ENCODE peak calls at places on chromosomes 3 and 15, in nine cellular contexts. Y is H1, D is sigmoid colon, E is K562, Q is GM23338, M is upper lobe of left lung, H is Panc1, G is transverse colon, O is endothelial cell of umbilical vein. L is an unnamed sample. For H3K36me3, the result is how much of the 10 kb centered on the place peaks cover.

GRCh38 chr15:59904450-59904979 is 99.6 kb upstream of the FOXB1 start:
- DNase-seq in Y (no peak), D (no peak), E (no peak), Q (peak), M (no peak), H (no peak), G (no peak), O (no peak), L (no peak)

GRCh38 chr15:70023769-70024491 is 73.8 kb downstream of the TLE3 start:
- DNase-seq in Y (no peak), D (peak), E (no peak), Q (no peak), M (no peak), H (no peak), G (peak), O (no peak), L (peak)

GRCh38 chr15:73518180-73518862 is 75.4 kb downstream of the REC114 start:
- DNase-seq in Y (peak), D (no peak), E (no peak), Q (peak), M (no peak), H (no peak), G (no peak), O (no peak), L (no peak)

GRCh38 chr3:15300318-15301078 is 31.9 kb downstream of the SH3BP5 start:
- DNase-seq in Y (no peak), D (peak), E (no peak), Q (no peak), M (no peak), H (peak), G (no peak), O (peak), L (no peak)

GRCh38 chr3:170792511-170792910 is 77.5 kb downstream of the RPL22L1 start:
- DNase-seq in Y (no peak), D (no peak), E (no peak), Q (no peak), M (no peak), H (no peak), G (no peak), O (peak), L (no peak)

GRCh38 chr15:30065025-30065801 is 17.5 kb upstream of the GOLGA8J start:
- DNase-seq in Y (no peak), D (no peak), E (no peak), Q (no peak), M (no peak), H (no peak), G (no peak), O (no peak), L (no peak)

GRCh38 chr3:133868166-133868565 is 27.5 kb downstream of the RAB6B start:
- DNase-seq in Y (no peak), D (no peak), E (no peak), Q (no peak), M (no peak), H (no peak), G (no peak), O (no peak), L (no peak)

GRCh38 chr3:151835751-151836550 is 22.0 kb downstream of the AADAC start:
- DNase-seq in Y (no peak), D (no peak), E (no peak), Q (peak), M (no peak), H (no peak), G (no peak), O (no peak), L (no peak)

GRCh38 chr3:132006605-132007204 is 28.1 kb downstream of the CPNE4 start:
- DNase-seq in Y (no peak), D (no peak), E (peak), Q (peak), M (no peak), H (peak), G (peak), O (peak), L (no peak)

GRCh38 chr3:72390841-72391240 is 457.4 kb downstream of the SHQ1 start:
- DNase-seq in Y (no peak), D (no peak), E (no peak), Q (peak), M (no peak), H (no peak), G (no peak), O (no peak), L (no peak)

GRCh38 chr3:169137076-169137475 is 526.4 kb downstream of the MECOM start:
- DNase-seq in Y (no peak), D (no peak), E (no peak), Q (no peak), M (no peak), H (no peak), G (no peak), O (peak), L (no peak)

GRCh38 chr3:188978772-188979171 is 193.0 kb upstream of the TPRG1 start:
- DNase-seq in Y (no peak), D (peak), E (no peak), Q (peak), M (no peak), H (no peak), G (no peak), O (no peak), L (peak)

GRCh38 chr15:67063689-67064606 is 1.5 kb upstream of the SMAD3 start:
- DNase-seq in Y (peak), D (no peak), E (peak), Q (peak), M (peak), H (no peak), G (peak), O (no peak), L (no peak)

GRCh38 chr3:53570086-53570485 is 75.7 kb downstream of the CACNA1D start:
- DNase-seq in Y (no peak), D (no peak), E (no peak), Q (peak), M (no peak), H (no peak), G (no peak), O (no peak), L (no peak)

GRCh38 chr3:152205097-152205593 is 63.6 kb upstream of the MBNL1 start:
- DNase-seq in Y (no peak), D (no peak), E (no peak), Q (no peak), M (no peak), H (no peak), G (no peak), O (no peak), L (no peak)

GRCh38 chr15:70584441-70584837 is 178.9 kb downstream of the UACA start:
- DNase-seq in Y (no peak), D (no peak), E (no peak), Q (no peak), M (no peak), H (no peak), G (no peak), O (no peak), L (no peak)

GRCh38 chr15:65675551-65675950 is 53.8 kb downstream of the SLC24A1 start:
- DNase-seq in Y (no peak), D (no peak), E (no peak), Q (no peak), M (no peak), H (no peak), G (no peak), O (no peak), L (no peak)

GRCh38 chr15:85298941-85299340 is 81.5 kb upstream of the AKAP13 start:
- DNase-seq in Y (no peak), D (no peak), E (no peak), Q (no peak), M (no peak), H (no peak), G (no peak), O (no peak), L (no peak)

GRCh38 chr3:195893516-195893915 is 14.8 kb downstream of the TNK2 start:
- DNase-seq in Y (no peak), D (no peak), E (no peak), Q (no peak), M (no peak), H (no peak), G (no peak), O (no peak), L (no peak)

GRCh38 chr3:159825216-159825854 is 163.3 kb upstream of the IL12A start:
- DNase-seq in Y (no peak), D (no peak), E (no peak), Q (no peak), M (no peak), H (no peak), G (no peak), O (no peak), L (no peak)

GRCh38 chr15:31297221-31297879 is 29.3 kb upstream of the KLF13 start:
- DNase-seq in Y (no peak), D (peak), E (no peak), Q (no peak), M (no peak), H (no peak), G (no peak), O (no peak), L (peak)

GRCh38 chr15:53434174-53434678 is 325.2 kb downstream of the WDR72 start:
- DNase-seq in Y (no peak), D (no peak), E (no peak), Q (no peak), M (no peak), H (no peak), G (no peak), O (no peak), L (no peak)

GRCh38 chr3:114527036-114527644 is 233.3 kb downstream of the TIGIT start:
- DNase-seq in Y (no peak), D (no peak), E (no peak), Q (peak), M (no peak), H (no peak), G (no peak), O (peak), L (no peak)

GRCh38 chr3:125513490-125514115 is 6.4 kb downstream of the SNX4 start:
- DNase-seq in Y (no peak), D (no peak), E (no peak), Q (no peak), M (no peak), H (no peak), G (peak), O (no peak), L (no peak)

DNA sequence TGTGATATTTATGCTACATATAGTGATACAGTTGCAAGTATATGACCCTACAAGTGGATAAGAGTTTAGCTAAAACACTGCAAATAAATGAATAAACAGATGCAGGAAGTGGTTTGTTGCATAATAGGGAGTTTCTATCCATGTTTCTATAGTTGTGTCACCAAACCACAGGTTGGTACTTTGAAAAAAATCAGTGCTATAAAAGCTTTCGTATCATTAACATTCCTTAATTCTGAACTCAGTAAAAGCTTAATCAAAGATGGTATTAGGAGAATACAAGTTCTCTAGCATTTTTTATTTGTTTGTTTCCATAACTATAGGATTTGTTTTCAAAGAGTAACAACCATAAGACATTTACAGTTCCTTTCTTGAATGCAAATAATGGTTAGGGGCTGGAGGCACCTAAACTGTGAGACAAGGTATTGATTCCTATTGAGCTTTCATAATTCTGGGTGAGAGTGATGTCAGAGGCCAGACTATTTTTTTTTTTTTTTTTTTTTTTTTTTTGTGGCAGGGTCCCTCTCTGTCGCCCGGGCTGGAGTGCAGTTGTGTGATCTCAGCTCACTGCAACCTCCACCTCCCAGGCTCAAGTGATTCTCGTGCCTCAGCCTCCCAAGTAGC is 29.6 kb downstream of the CPOX start:
- DNase-seq in Y (no peak), D (no peak), E (no peak), Q (no peak), M (no peak), H (peak), G (no peak), O (no peak), L (no peak)
- TF ChIP-seq POLR2AphosphoS5 in Y (no peak), D (no peak), E (no peak), Q (no peak), M (no peak), H (no peak), G (no peak), O (no peak), L (no peak)

DNA sequence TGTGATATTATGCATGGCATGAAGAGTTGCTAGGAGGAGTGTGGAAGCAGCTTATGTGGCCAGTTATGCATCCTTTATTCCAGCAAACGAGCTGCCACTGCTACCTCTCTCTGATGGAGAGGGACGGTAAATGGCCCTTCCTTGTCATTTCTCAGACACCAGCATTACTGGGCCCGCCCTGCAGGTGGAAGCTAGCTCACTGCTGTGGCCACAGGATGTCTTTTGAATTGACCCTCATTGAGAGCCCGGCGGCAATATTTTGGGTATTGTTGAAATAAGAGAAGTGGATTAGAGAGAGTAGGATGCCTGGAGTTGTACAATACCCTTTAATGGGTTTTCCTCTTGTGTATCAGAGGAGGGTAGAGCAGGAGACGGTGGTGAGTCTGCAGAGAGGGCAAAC is 1.5 kb downstream of the MINAR1 start:
- DNase-seq in Y (no peak), D (no peak), E (no peak), Q (peak), M (no peak), H (no peak), G (no peak), O (no peak), L (no peak)
- TF ChIP-seq CTCF in Y (peak), D (no peak), E (no peak), Q (peak), M (no peak), H (no peak), G (no peak), O (no peak), L (no peak)

GRCh38 chr3:121463745-121464144 is 82.0 kb downstream of the POLQ start:
- DNase-seq in Y (no peak), D (no peak), E (no peak), Q (no peak), M (no peak), H (no peak), G (no peak), O (no peak), L (no peak)
- H3K36me3 ChIP-seq in Y (under half), D (under half), E (half or more), Q (under half), M (under half), H (under half), G (under half), O (under half), L (under half)

GRCh38 chr15:76954744-76955143 is 23.2 kb downstream of the RCN2 start:
- DNase-seq in Y (no peak), D (no peak), E (no peak), Q (no peak), M (no peak), H (no peak), G (no peak), O (no peak), L (no peak)
- TF ChIP-seq POLR2AphosphoS5 in Y (no peak), D (no peak), E (no peak), Q (no peak), M (no peak), H (no peak), G (no peak), O (no peak), L (no peak)

GRCh38 chr3:128603313-128603712 is 47.3 kb downstream of the RPN1 start:
- DNase-seq in Y (no peak), D (no peak), E (no peak), Q (no peak), M (no peak), H (no peak), G (no peak), O (no peak), L (no peak)

GRCh38 chr3:128607710-128608048 is 42.9 kb downstream of the RPN1 start:
- DNase-seq in Y (no peak), D (no peak), E (no peak), Q (no peak), M (no peak), H (no peak), G (no peak), O (no peak), L (no peak)

GRCh38 chr3:128609294-128609693 is 41.3 kb downstream of the RPN1 start:
- DNase-seq in Y (no peak), D (no peak), E (no peak), Q (no peak), M (no peak), H (no peak), G (no peak), O (no peak), L (no peak)

GRCh38 chr3:128603811-128604447 is 46.7 kb downstream of the RPN1 start:
- DNase-seq in Y (no peak), D (no peak), E (peak), Q (no peak), M (peak), H (no peak), G (no peak), O (no peak), L (no peak)

DNA sequence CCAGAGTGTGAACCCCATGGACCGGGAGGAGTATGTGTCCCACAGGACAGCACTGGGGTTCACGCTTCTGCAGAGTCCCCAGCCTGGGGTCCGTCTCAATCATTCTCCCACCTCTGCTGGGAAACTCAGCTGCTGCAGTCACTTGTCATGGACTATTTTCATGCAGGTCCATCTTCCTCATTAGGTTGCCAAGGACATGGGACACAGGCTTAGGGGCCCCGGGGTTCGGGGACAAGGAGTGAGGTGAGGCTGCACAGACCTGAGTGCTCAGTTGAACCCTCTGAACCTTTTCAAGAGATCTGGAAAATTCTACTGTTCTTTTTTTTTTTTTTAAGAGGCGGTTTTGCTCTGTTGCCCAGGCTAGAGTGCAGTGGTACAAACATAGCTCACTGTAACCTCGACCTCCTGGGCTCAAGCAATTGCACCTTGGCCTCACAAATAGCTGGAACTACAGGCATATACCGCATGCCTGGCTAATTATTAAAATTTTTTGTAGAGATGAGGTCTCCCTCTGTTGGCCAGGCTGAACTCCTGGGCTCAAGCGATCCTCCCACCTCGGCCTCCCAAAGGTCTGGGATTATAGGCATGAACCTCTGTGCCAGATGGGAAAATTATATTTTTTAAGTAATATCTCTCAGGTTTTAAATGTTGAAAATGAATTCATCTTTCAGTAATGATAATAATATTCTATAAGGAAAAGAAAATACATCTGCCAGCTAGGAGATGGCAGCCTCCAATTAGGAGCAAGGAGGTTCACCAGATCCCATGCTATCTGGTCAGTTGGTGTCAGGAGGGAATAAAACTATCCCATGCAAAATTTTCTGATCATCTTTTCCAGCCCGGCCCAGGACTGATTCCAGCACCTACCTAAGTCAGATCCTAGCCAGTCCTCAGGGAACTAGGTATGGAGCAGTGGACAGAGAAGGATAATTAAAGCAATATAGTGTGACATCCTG is 45.2 kb downstream of the RPN1 start:
- DNase-seq in Y (no peak), D (no peak), E (no peak), Q (no peak), M (no peak), H (no peak), G (no peak), O (no peak), L (no peak)
- TF ChIP-seq CTCF in Y (no peak), D (no peak), E (no peak), Q (no peak), M (no peak), H (no peak), G (no peak), O (no peak), L (no peak)

GRCh38 chr15:28131400-28131799 is 32.3 kb upstream of the OCA2 start:
- DNase-seq in Y (no peak), D (no peak), E (no peak), Q (no peak), M (peak), H (no peak), G (no peak), O (no peak), L (no peak)
- H3K36me3 ChIP-seq in Y (under half), D (under half), E (half or more), Q (under half), M (under half), H (under half), G (under half), O (under half), L (under half)

GRCh38 chr15:62506217-62506805 is 341.2 kb upstream of the C2CD4B start:
- DNase-seq in Y (no peak), D (no peak), E (no peak), Q (peak), M (no peak), H (peak), G (no peak), O (no peak), L (peak)
- TF ChIP-seq POLR2AphosphoS5 in Y (no peak), D (no peak), E (no peak), Q (no peak), M (no peak), H (no peak), G (no peak), O (no peak), L (peak)

DNA sequence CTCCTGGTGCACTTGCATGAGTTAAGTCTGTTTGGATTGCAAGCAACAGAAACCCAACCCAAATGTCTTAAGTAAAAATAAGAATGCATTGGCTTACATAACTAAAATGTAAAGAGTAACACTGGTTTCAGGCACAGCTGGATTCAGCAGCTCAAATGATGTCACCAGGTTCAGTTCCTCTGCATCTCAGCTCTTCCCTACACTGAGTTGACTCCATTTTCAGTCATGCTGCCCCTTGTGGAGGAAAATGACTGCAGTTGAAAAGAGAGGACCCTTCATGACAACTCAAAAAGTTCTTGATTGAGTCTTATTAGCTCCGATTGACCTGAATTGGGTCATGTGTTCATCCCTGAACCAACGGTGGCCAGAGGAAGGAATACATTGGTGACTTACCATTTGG is 138.5 kb upstream of the ABI3BP start:
- DNase-seq in Y (no peak), D (no peak), E (no peak), Q (peak), M (no peak), H (no peak), G (no peak), O (no peak), L (no peak)
- TF ChIP-seq CTCF in Y (peak), D (no peak), E (peak), Q (peak), M (no peak), H (peak), G (no peak), O (no peak), L (no peak)

DNA sequence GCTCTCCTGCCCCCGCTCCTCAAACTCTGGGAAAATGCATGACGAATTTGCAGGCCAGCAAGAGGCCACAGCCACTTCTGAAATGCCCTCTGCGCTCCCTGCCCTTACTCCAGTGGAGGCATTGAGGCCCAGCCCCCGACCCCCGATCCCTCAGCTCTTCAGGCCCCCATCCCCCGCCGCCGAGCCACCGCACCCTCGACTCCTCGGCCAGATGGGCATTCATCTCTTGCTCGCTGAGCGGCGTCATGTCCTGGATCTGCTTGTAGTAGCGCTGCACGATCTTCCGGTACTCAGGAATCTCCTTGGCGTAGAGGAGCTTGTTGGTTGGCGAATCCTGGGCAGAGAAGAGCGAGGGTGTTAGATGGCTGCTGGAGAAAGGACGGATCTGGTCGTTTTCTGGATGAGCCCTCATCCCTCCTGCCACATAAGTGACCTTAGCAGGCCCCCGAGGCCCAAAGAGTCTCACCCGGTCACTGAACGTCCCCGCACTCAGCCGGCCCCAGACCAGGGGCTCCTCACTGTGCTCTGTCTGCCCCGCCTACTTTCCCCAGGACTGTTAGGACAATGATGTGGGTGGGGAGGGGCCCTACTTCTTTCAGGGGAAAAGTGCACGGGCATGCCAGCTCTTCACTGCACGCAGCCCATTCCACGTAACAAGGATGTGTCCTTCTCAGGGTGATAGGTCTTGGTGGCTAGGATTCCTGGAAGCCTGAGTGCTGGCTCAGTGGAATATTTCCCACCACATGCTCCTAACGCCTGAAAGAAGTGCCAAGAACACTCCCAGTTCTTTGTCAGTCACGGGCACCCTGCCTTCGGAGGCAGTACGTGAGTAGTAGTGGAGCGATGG is 14.1 kb downstream of the H1-8 start:
- DNase-seq in Y (no peak), D (no peak), E (no peak), Q (no peak), M (peak), H (no peak), G (no peak), O (no peak), L (no peak)
- H3K36me3 ChIP-seq in Y (under half), D (under half), E (under half), Q (under half), M (under half), H (under half), G (under half), O (under half), L (under half)

L was measured in prostate gland.